ENCODE peak calls at places on chromosome 7, in seven cellular contexts. L, Y, V, Q, C, H and X are unnamed samples.

GRCh38 chr7:153396475-153396874 is 636.9 kb downstream of the ACTR3B start:
- DNase-seq in C (no peak), Y (no peak), L (no peak), H (no peak), V (no peak), Q (no peak), X (no peak)

GRCh38 chr7:143987513-143987912 is 12.6 kb upstream of the OR6B1 start:
- DNase-seq in Y (no peak), L (no peak), V (no peak), C (no peak), H (no peak), Q (no peak), X (no peak)

GRCh38 chr7:74023037-74023436 is 4.9 kb upstream of the ELN start:
- DNase-seq in C (no peak), V (peak), H (no peak), Y (no peak), Q (no peak), L (no peak), X (no peak)

GRCh38 chr7:41039386-41040315 is 663.2 kb downstream of the INHBA start:
- DNase-seq in C (no peak), Y (no peak), L (no peak), H (no peak), V (no peak), Q (no peak), X (no peak)

GRCh38 chr7:10888861-10889260 is 84.8 kb upstream of the PHF14 start:
- DNase-seq in Q (peak), C (no peak), L (no peak), V (no peak), H (no peak), Y (no peak), X (peak)

GRCh38 chr7:83677180-83677866 is 28.4 kb upstream of the SEMA3E start:
- DNase-seq in C (no peak), Q (no peak), L (peak), Y (no peak), V (no peak), H (peak), X (no peak)

GRCh38 chr7:13829914-13830603 is 159.4 kb downstream of the ETV1 start:
- DNase-seq in H (no peak), Q (no peak), Y (no peak), L (no peak), C (no peak), V (no peak), X (no peak)

GRCh38 chr7:50304158-50304910 is at the start of gene IKZF1:
- DNase-seq in L (no peak), C (peak), Y (peak), Q (peak), H (no peak), V (no peak), X (peak)

GRCh38 chr7:88789480-88790064 is 6.0 kb downstream of the TEX47 start:
- DNase-seq in H (no peak), V (no peak), Y (no peak), L (no peak), Q (peak), C (no peak), X (no peak)

GRCh38 chr7:19692111-19692828 is 16.6 kb downstream of the POLR1F start:
- DNase-seq in Q (no peak), V (no peak), Y (no peak), L (no peak), H (no peak), C (no peak), X (no peak)

GRCh38 chr7:7681191-7681935 is 37.0 kb downstream of the RPA3 start:
- DNase-seq in H (peak), Q (peak), L (peak), Y (peak), V (no peak), C (peak), X (peak)

GRCh38 chr7:135645296-135645904 is 16.9 kb upstream of the STMP1 start:
- DNase-seq in V (no peak), Q (peak), C (no peak), Y (no peak), H (no peak), L (no peak), X (no peak)

GRCh38 chr7:503575-504111 is 16.0 kb downstream of the PDGFA start:
- DNase-seq in H (no peak), V (no peak), C (no peak), Y (no peak), L (no peak), Q (no peak), X (no peak)

GRCh38 chr7:127056202-127056601 is 196.5 kb downstream of the GRM8 start:
- DNase-seq in L (no peak), V (no peak), Q (no peak), Y (no peak), H (no peak), C (no peak), X (no peak)

GRCh38 chr7:1706721-1707613 is 36.9 kb downstream of the ELFN1 start:
- DNase-seq in V (peak), H (no peak), Y (no peak), L (no peak), C (peak), Q (no peak), X (no peak)

GRCh38 chr7:16399916-16400895 is 21.1 kb downstream of the CRPPA start:
- DNase-seq in C (no peak), Q (no peak), L (no peak), Y (no peak), V (no peak), H (no peak), X (no peak)

GRCh38 chr7:140036224-140036651 is 26.5 kb downstream of the PARP12 start:
- DNase-seq in V (no peak), Y (no peak), L (no peak), Q (peak), C (no peak), H (no peak), X (no peak)

GRCh38 chr7:106283831-106284515 is 810 bp downstream of the NAMPT start:
- DNase-seq in Q (peak), L (no peak), C (peak), Y (peak), V (no peak), H (peak), X (peak)

GRCh38 chr7:30708412-30708811 is 26.2 kb upstream of the CRHR2 start:
- DNase-seq in H (no peak), Y (no peak), V (no peak), C (no peak), L (no peak), Q (no peak), X (no peak)

GRCh38 chr7:27895553-27895952 is 155.6 kb downstream of the TAX1BP1 start:
- DNase-seq in C (no peak), H (no peak), Y (no peak), L (no peak), Q (no peak), V (no peak), X (no peak)

GRCh38 chr7:20376796-20377195 is 46.1 kb downstream of the ITGB8 start:
- DNase-seq in V (no peak), Y (no peak), H (no peak), L (no peak), C (no peak), Q (no peak), X (no peak)

GRCh38 chr7:47535033-47535703 is 46.7 kb downstream of the TNS3 start:
- DNase-seq in V (no peak), L (no peak), C (no peak), H (no peak), Y (no peak), Q (no peak), X (no peak)

GRCh38 chr7:1810521-1810920 is 140.4 kb downstream of the ELFN1 start:
- DNase-seq in L (no peak), C (no peak), Y (no peak), Q (no peak), H (no peak), V (peak), X (no peak)

GRCh38 chr7:2513702-2514101 is 5.9 kb upstream of the LFNG start:
- DNase-seq in Y (no peak), Q (no peak), H (no peak), V (no peak), L (no peak), C (no peak), X (no peak)

GRCh38 chr7:74372511-74373111 is 81.1 kb upstream of the GTF2IRD1 start:
- DNase-seq in V (no peak), H (no peak), L (no peak), Y (no peak), Q (no peak), C (no peak), X (no peak)

GRCh38 chr7:2720024-2720423 is 32.0 kb downstream of the AMZ1 start:
- DNase-seq in Y (peak), Q (no peak), H (no peak), L (no peak), V (no peak), C (no peak), X (no peak)

GRCh38 chr7:20201380-20201779 is 15.8 kb downstream of the MACC1 start:
- DNase-seq in V (no peak), H (no peak), Q (peak), C (no peak), L (no peak), Y (no peak), X (peak)

GRCh38 chr7:133763241-133763640 is 363.9 kb upstream of the LRGUK start:
- DNase-seq in Y (no peak), V (no peak), L (no peak), H (no peak), C (no peak), Q (no peak), X (no peak)

GRCh38 chr7:7641129-7641663 is 644 bp downstream of the UMAD1 start:
- DNase-seq in C (no peak), V (no peak), Q (no peak), L (no peak), H (peak), Y (peak), X (no peak)

GRCh38 chr7:99504281-99504602 is 220 bp upstream of the ZKSCAN5 start:
- DNase-seq in L (no peak), Q (no peak), V (no peak), C (no peak), Y (no peak), H (no peak), X (no peak)

GRCh38 chr7:18038391-18038790 is 10.7 kb upstream of the PRPS1L1 start:
- DNase-seq in L (no peak), C (no peak), Q (no peak), H (no peak), V (no peak), Y (no peak), X (no peak)

GRCh38 chr7:118449797-118450196 is 225.3 kb downstream of the ANKRD7 start:
- DNase-seq in Q (no peak), Y (no peak), L (no peak), C (no peak), V (no peak), H (no peak), X (no peak)

GRCh38 chr7:141291541-141291940 is 217.7 kb downstream of the TMEM178B start:
- DNase-seq in V (no peak), Y (no peak), Q (no peak), H (no peak), L (no peak), C (no peak), X (no peak)